ENCODE peak calls at places on chromosome 6, in four cellular contexts. T is NT2/D1, U is cardiac septum, W is NCI-H2081. Z is an unnamed sample.
A peak's percentile ranks its signal among the peaks of the same experiment; 100 is the strongest.

GRCh38 chr6:33128318-33128717 is 52.5 kb downstream of the HLA-DPB1 start:
- DNase-seq in T (no peak), U (no peak), W (no peak), Z (no peak)

GRCh38 chr6:125155344-125155743 is 1.8 kb downstream of the TPD52L1 start:
- DNase-seq in T (no peak), W (no peak), U (no peak), Z (no peak)

GRCh38 chr6:73329201-73329600 is 24.9 kb downstream of the DPPA5 start:
- DNase-seq in W (no peak), U (no peak), T (no peak), Z (no peak)

GRCh38 chr6:11055127-11055627 is 11.1 kb upstream of the ELOVL2 start:
- DNase-seq in W (no peak), U (no peak), T (no peak), Z (no peak)

GRCh38 chr6:110098511-110099116 is 80.9 kb downstream of the WASF1 start:
- DNase-seq in T (no peak), U (no peak), W (no peak), Z (no peak)

GRCh38 chr6:15457121-15457646 is 205.6 kb downstream of the DTNBP1 start:
- DNase-seq in W (peak; percentile 15), U (no peak), T (no peak), Z (peak; percentile 19)

GRCh38 chr6:107506145-107506544 is 16.2 kb downstream of the SOBP start:
- DNase-seq in W (no peak), U (no peak), T (no peak), Z (no peak)

GRCh38 chr6:4130357-4130987 is 4.9 kb downstream of the ECI2 start:
- DNase-seq in T (no peak), U (no peak), W (no peak), Z (no peak)

GRCh38 chr6:17361013-17361412 is 32.4 kb upstream of the CAP2 start:
- DNase-seq in U (no peak), T (no peak), W (no peak), Z (no peak)

GRCh38 chr6:54335871-54336270 is 27.6 kb downstream of the TINAG start:
- DNase-seq in T (peak; percentile 0), U (no peak), W (no peak), Z (no peak)

Z was measured in NCI-H748 treated with DMSO at 0.1 percent for 48 hours.